ENCODE peak calls at places on chromosomes 11 and 22, in seven cellular contexts. Y is suprapubic skin, C is GM12878, Q is SK-N-SH, Z is HCT116, H is Panc1, D is HL-60. S is an unnamed sample.

GRCh38 chr11:19792510-19792909 is 79.9 kb downstream of the NAV2 start:
- DNase-seq in Y (no peak), H (no peak), C (no peak), Q (peak; percentile 67), Z (no peak), D (no peak), S (no peak)

GRCh38 chr22:47091241-47091691 is 328.8 kb downstream of the TBC1D22A start:
- DNase-seq in D (no peak), H (no peak), Z (no peak), Q (no peak), C (no peak), Y (peak; percentile 72), S (no peak)

GRCh38 chr11:10499452-10500262 is 41.3 kb downstream of the RNF141 start:
- DNase-seq in Z (no peak), Q (no peak), C (no peak), D (no peak), H (no peak), Y (peak; percentile 69), S (no peak)

GRCh38 chr11:64765841-64766682 is 6.3 kb upstream of the PYGM start:
- DNase-seq in H (no peak), D (no peak), Z (no peak), C (no peak), Y (no peak), Q (peak; percentile 47), S (peak; percentile 80)

GRCh38 chr11:119363874-119364590 is 17.5 kb downstream of the USP2 start:
- DNase-seq in D (no peak), Z (no peak), Q (peak; percentile 97), C (no peak), Y (no peak), H (no peak), S (peak; percentile 55)

GRCh38 chr11:33379931-33380330 is 122.8 kb downstream of the HIPK3 start:
- DNase-seq in H (no peak), D (peak; percentile 41), Z (no peak), C (no peak), Q (no peak), Y (no peak), S (no peak)

GRCh38 chr11:12922418-12922817 is 86.7 kb upstream of the RASSF10 start:
- DNase-seq in Z (no peak), Y (no peak), D (no peak), Q (no peak), H (no peak), C (no peak), S (no peak)

GRCh38 chr22:42868751-42869251 is 11.7 kb upstream of the ARFGAP3 start:
- DNase-seq in C (no peak), H (no peak), Q (no peak), D (no peak), Z (no peak), Y (no peak), S (peak; percentile 84)

GRCh38 chr11:61966673-61967176 is 709 bp downstream of the FTH1 start:
- DNase-seq in C (no peak), Q (peak; percentile 45), D (no peak), Z (no peak), H (no peak), Y (peak; percentile 74), S (no peak)

GRCh38 chr11:34910817-34911216 is 5.4 kb downstream of the APIP start:
- DNase-seq in Y (no peak), D (no peak), C (no peak), Z (no peak), H (no peak), Q (no peak), S (no peak)

GRCh38 chr22:17518379-17518778 is 44.9 kb upstream of the SLC25A18 start:
- DNase-seq in C (no peak), Q (no peak), Y (no peak), H (no peak), Z (no peak), D (no peak), S (no peak)

GRCh38 chr22:39472570-39473556 is 16.1 kb downstream of the MGAT3 start:
- DNase-seq in Q (no peak), H (no peak), D (peak; percentile 50), Z (no peak), C (no peak), Y (no peak), S (no peak)

GRCh38 chr11:33682446-33682845 is 18.2 kb downstream of the C11orf91 start:
- DNase-seq in Q (no peak), Y (no peak), D (no peak), H (no peak), C (no peak), Z (no peak), S (no peak)

GRCh38 chr11:68929706-68930605 is 26.3 kb downstream of the IGHMBP2 start:
- DNase-seq in D (no peak), Z (no peak), Y (no peak), Q (no peak), C (no peak), H (no peak), S (no peak)

GRCh38 chr11:111089759-111090158 is 155.8 kb upstream of the POU2AF2 start:
- DNase-seq in Z (no peak), C (no peak), Q (no peak), Y (no peak), D (no peak), H (no peak), S (no peak)

GRCh38 chr22:25898707-25899365 is 156.8 kb downstream of the MYO18B start:
- DNase-seq in H (no peak), C (no peak), Y (no peak), Z (peak; percentile 8), Q (no peak), D (peak; percentile 5), S (no peak)

GRCh38 chr22:49724893-49725489 is 102.7 kb downstream of the BRD1 start:
- DNase-seq in Z (peak; percentile 10), H (no peak), Y (no peak), C (no peak), D (peak; percentile 76), Q (peak; percentile 93), S (peak; percentile 34)

GRCh38 chr11:73384531-73384870 is 8.3 kb downstream of the RELT start:
- DNase-seq in Y (no peak), Q (no peak), H (no peak), D (no peak), C (no peak), Z (no peak), S (no peak)

GRCh38 chr11:73386568-73386967 is 10.4 kb downstream of the RELT start:
- DNase-seq in Q (no peak), H (no peak), C (no peak), Y (no peak), D (no peak), Z (no peak), S (no peak)

GRCh38 chr11:73386026-73386425 is 9.8 kb downstream of the RELT start:
- DNase-seq in Z (no peak), Q (no peak), C (peak; percentile 49), Y (no peak), D (peak; percentile 96), H (no peak), S (peak; percentile 74)

GRCh38 chr11:73384127-73384441 is 7.9 kb downstream of the RELT start:
- DNase-seq in Y (no peak), D (peak; percentile 47), C (no peak), Q (no peak), H (no peak), Z (no peak), S (no peak)

GRCh38 chr11:73384871-73385692 is 8.9 kb downstream of the RELT start:
- DNase-seq in Q (no peak), Z (no peak), C (peak; percentile 69), H (no peak), D (peak; percentile 98), Y (no peak), S (peak; percentile 89)
- TF ChIP-seq POLR2AphosphoS5 in Q (no peak), Z (no peak), C (peak; percentile 65), H (no peak), D (peak; percentile 56), Y (no peak), S (peak; percentile 32)

GRCh38 chr22:23175817-23176644 is 4.3 kb upstream of the BCR start:
- DNase-seq in Y (no peak), Q (no peak), H (no peak), Z (no peak), C (no peak), D (no peak), S (no peak)
- H3K4me3 ChIP-seq in Y (no peak overlapping the region), Q (no peak overlapping the region), H (no peak overlapping the region), Z (no peak overlapping the region), C (no peak overlapping the region), D (no peak overlapping the region), S (no peak overlapping the region)

DNA sequence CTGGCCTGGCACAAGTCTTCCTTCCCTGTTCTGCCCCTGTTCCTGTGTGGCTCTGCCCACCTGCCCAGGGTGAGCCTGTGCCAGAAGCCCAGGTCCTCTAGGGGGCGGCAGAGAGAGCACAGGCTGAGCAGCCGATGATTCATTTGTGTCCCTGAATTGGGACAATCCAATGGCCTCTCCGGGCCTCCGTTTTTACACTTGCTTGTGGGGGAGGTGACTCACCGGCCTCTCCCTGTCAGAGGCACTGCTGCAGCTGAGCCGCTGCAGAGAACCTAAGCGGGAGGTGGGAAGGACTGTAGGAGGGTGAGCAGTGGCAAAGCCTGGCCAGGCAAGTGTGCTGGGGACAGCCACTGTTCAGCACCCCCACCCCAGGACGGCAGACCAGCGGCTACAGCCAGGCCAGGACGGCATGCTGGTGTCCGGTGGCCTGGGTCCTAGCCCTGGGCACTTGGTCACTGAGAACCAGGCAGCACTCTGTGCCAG is 65.2 kb upstream of the LMO1 start:
- DNase-seq in Y (no peak), Q (peak; percentile 89), H (peak; percentile 78), Z (peak; percentile 89), D (peak; percentile 75), C (peak; percentile 53), S (peak; percentile 87)
- TF ChIP-seq POLR2AphosphoS5 in Y (no peak), Q (no peak), H (no peak), Z (peak; percentile 49), D (no peak), C (no peak), S (no peak)

DNA sequence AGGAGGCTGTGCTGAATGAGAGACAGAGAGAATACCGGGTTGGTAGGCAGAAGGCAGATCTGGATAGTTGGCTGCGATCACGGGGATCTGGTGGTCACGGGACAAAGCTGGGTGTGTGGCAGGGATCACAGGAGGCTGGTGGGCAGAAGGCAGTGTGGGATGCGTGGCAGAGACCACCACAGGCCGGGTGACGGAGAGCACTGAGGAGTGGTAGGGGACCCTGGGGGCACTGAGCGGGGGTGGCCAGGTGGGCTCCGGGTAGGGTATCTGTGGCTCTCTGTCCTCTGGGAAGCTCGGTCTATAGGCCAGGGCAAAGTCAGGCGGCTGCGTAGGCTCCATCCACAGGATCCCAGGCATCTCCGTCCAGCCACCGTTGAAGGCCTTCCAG is 1.4 kb downstream of the CD248 start:
- DNase-seq in Q (no peak), C (no peak), D (no peak), Y (no peak), Z (no peak), H (no peak), S (no peak)
- H3K4me3 ChIP-seq in Q (no peak overlapping the region), C (no peak overlapping the region), D (no peak overlapping the region), Y (peak overlapping the region; percentile 53), Z (no peak overlapping the region), H (no peak overlapping the region), S (no peak overlapping the region)

GRCh38 chr11:133950874-133951483 is 5.8 kb downstream of the IGSF9B start:
- DNase-seq in Q (no peak), Z (no peak), H (no peak), C (no peak), D (no peak), Y (no peak), S (no peak)
- TF ChIP-seq POLR2AphosphoS5 in Q (no peak), Z (no peak), H (no peak), C (no peak), D (no peak), Y (no peak), S (no peak)

DNA sequence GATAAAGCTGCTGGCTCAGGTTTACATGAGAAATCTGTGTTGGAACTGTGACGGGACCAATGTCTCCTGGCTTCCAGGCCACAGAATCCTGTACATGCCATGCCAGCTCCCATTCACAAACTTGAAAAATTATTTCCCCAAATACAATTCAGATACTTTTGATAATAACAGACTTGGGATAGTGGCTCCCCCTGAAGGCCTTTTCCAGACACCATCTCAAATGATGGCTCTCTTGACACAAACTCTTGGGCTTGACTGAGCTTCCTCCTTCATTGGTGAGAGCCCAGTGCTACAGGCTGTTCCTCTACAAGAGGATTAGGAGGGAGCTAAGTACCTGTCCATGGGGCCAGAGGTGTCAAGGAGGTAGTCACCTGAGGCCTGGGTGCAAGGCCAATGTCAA is 104.7 kb upstream of the PAX6 start:
- DNase-seq in C (no peak), Y (no peak), H (no peak), Z (no peak), D (no peak), Q (no peak), S (no peak)
- H3K4me3 ChIP-seq in C (no peak overlapping the region), Y (no peak overlapping the region), H (no peak overlapping the region), Z (no peak overlapping the region), D (no peak overlapping the region), Q (no peak overlapping the region), S (no peak overlapping the region)